ENCODE peak calls at places on chromosomes 5 and 9, in seven cellular contexts. Y is colonic mucosa, V is psoas muscle, D is stomach, Q is PC-9, K is A549, U is A673. R is an unnamed sample. For H3K4me1 and H3K9me3, the result is how much of the 10 kb centered on the place peaks cover.

GRCh38 chr5:78787763-78788162 is 139.2 kb upstream of the LHFPL2 start:
- DNase-seq in K (no peak), Y (no peak), Q (no peak), D (no peak), U (no peak), V (no peak), R (no peak)

GRCh38 chr9:134629586-134630392 is 11.8 kb upstream of the COL5A1 start:
- DNase-seq in V (peak), U (no peak), Y (no peak), D (no peak), K (no peak), Q (no peak), R (no peak)

GRCh38 chr5:168093200-168093930 is 198.1 kb upstream of the WWC1 start:
- DNase-seq in Y (no peak), V (no peak), K (no peak), U (no peak), D (no peak), Q (no peak), R (no peak)

GRCh38 chr9:72415163-72415562 is 50.2 kb upstream of the ZFAND5 start:
- DNase-seq in Q (no peak), Y (no peak), U (no peak), V (no peak), K (no peak), D (no peak), R (no peak)

GRCh38 chr5:51386916-51387853 is 3.9 kb downstream of the ISL1 start:
- DNase-seq in V (no peak), Y (no peak), D (peak), Q (no peak), U (no peak), K (no peak), R (no peak)

GRCh38 chr5:134592141-134592746 is 40.4 kb downstream of the SAR1B start:
- DNase-seq in V (no peak), D (peak), Q (peak), U (no peak), Y (no peak), K (no peak), R (peak)

GRCh38 chr5:141663506-141663905 is 12.3 kb upstream of the FCHSD1 start:
- DNase-seq in K (no peak), V (no peak), U (no peak), D (no peak), Q (no peak), Y (no peak), R (no peak)

GRCh38 chr9:123567013-123567412 is 211.0 kb downstream of the CRB2 start:
- DNase-seq in U (no peak), D (no peak), Q (no peak), V (no peak), K (no peak), Y (no peak), R (no peak)

GRCh38 chr5:142292808-142293207 is 32.0 kb downstream of the SPRY4 start:
- DNase-seq in D (no peak), K (no peak), U (no peak), Q (no peak), Y (no peak), V (no peak), R (no peak)

GRCh38 chr9:73116030-73116429 is 35.6 kb upstream of the ANXA1 start:
- DNase-seq in Y (no peak), Q (no peak), U (no peak), V (no peak), K (no peak), D (no peak), R (no peak)

GRCh38 chr5:77719666-77720363 is 56.3 kb downstream of the TBCA start:
- DNase-seq in Q (no peak), D (no peak), U (no peak), K (no peak), V (no peak), Y (no peak), R (no peak)

GRCh38 chr5:7395432-7396168 is at the start of gene ADCY2:
- DNase-seq in Q (no peak), V (peak), K (no peak), D (no peak), Y (no peak), U (no peak), R (no peak)

GRCh38 chr9:555493-555892 is 286.0 kb upstream of the DMRT1 start:
- DNase-seq in Y (no peak), U (no peak), K (no peak), D (no peak), Q (no peak), V (no peak), R (no peak)

GRCh38 chr9:91847576-91847975 is 102.5 kb downstream of the ROR2 start:
- DNase-seq in Y (no peak), Q (no peak), D (peak), K (no peak), V (no peak), U (peak), R (no peak)

GRCh38 chr5:73375949-73376348 is 72.6 kb downstream of the FOXD1 start:
- DNase-seq in Y (no peak), V (no peak), Q (no peak), D (no peak), K (no peak), U (no peak), R (no peak)

GRCh38 chr5:94884294-94884693 is 265.8 kb downstream of the SLF1 start:
- DNase-seq in D (no peak), Y (no peak), K (no peak), Q (no peak), U (no peak), V (no peak), R (no peak)

GRCh38 chr9:20804476-20805253 is 120.6 kb downstream of the FOCAD start:
- DNase-seq in U (peak), Y (no peak), Q (no peak), D (no peak), K (no peak), V (no peak), R (no peak)

GRCh38 chr5:133938039-133938821 is 30.2 kb downstream of the C5orf15 start:
- DNase-seq in Y (no peak), V (no peak), U (no peak), Q (no peak), D (peak), K (no peak), R (peak)

GRCh38 chr9:16276866-16277265 is 593.6 kb downstream of the BNC2 start:
- DNase-seq in Y (no peak), D (no peak), U (no peak), V (no peak), K (no peak), Q (no peak), R (no peak)

GRCh38 chr5:148469446-148470062 is 85.8 kb downstream of the FBXO38 start:
- DNase-seq in Q (no peak), V (no peak), Y (no peak), U (no peak), K (no peak), D (no peak), R (no peak)

GRCh38 chr5:143511736-143512135 is 108.2 kb upstream of the NR3C1 start:
- DNase-seq in K (no peak), Y (no peak), U (no peak), Q (no peak), D (no peak), V (no peak), R (no peak)

GRCh38 chr5:81626524-81626923 is 124.4 kb downstream of the SSBP2 start:
- DNase-seq in D (no peak), Y (no peak), Q (peak), K (peak), V (no peak), U (peak), R (peak)

GRCh38 chr9:94809778-94810177 is 83.3 kb downstream of the AOPEP start:
- DNase-seq in U (no peak), Y (no peak), Q (no peak), V (no peak), K (no peak), D (no peak), R (no peak)

GRCh38 chr5:36414869-36415282 is 113.2 kb upstream of the RANBP3L start:
- DNase-seq in D (no peak), V (no peak), Y (no peak), K (peak), U (peak), Q (no peak), R (peak)

GRCh38 chr5:38382898-38383297 is 124.5 kb downstream of the EGFLAM start:
- DNase-seq in Q (peak), U (peak), V (no peak), K (peak), D (peak), Y (peak), R (peak)

GRCh38 chr9:88775037-88775471 is 216.2 kb upstream of the S1PR3 start:
- DNase-seq in V (no peak), U (no peak), D (peak), Q (peak), Y (no peak), K (peak), R (no peak)

GRCh38 chr9:132356276-132356924 is 1.6 kb upstream of the SETX start:
- DNase-seq in D (no peak), Q (no peak), V (no peak), U (no peak), K (no peak), Y (no peak), R (no peak)
- H3K4me1 ChIP-seq in D (under half), Q (under half), V (under half), U (under half), K (under half), Y (under half), R (under half)

DNA sequence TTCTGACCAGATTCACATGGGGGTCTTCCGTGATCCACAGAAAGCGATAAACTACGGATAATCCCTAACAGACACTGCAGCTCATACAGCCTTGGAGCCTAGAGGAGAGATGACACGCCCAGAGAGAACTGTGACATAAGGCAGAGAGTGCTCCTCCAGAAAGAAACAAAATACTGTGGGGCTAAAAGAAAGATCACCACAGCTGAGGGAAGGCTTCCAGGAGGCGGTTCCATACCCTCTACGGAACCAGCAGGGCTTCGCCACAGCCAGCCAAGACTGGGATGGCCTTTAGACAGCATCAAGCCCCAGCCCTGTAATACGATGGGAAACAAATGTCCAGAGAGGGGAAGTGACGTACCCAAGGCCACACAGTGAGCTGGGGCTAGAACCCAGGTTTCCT is 19.3 kb downstream of the GPX3 start:
- DNase-seq in Y (no peak), Q (no peak), U (no peak), K (no peak), V (peak), D (no peak), R (no peak)
- H3K4me3 ChIP-seq in Y (no peak), Q (no peak), U (no peak), K (no peak), V (no peak), D (no peak), R (no peak)

GRCh38 chr9:128637656-128638055 is 19.0 kb downstream of the DYNC2I2 start:
- DNase-seq in Y (no peak), Q (no peak), K (no peak), V (no peak), U (no peak), D (no peak), R (no peak)
- H3K9me3 ChIP-seq in Y (under half), Q (under half), K (under half), V (under half), U (under half), D (under half), R (under half)

GRCh38 chr9:128144239-128145181 is 4.7 kb upstream of the LCN2 start:
- DNase-seq in Y (no peak), Q (no peak), V (peak), D (no peak), U (no peak), K (no peak), R (no peak)

GRCh38 chr9:128146591-128147120 is 2.6 kb upstream of the LCN2 start:
- DNase-seq in Y (no peak), U (no peak), Q (no peak), K (no peak), V (peak), D (no peak), R (no peak)

GRCh38 chr9:128145536-128145935 is 3.7 kb upstream of the LCN2 start:
- DNase-seq in Y (no peak), K (no peak), V (peak), U (no peak), Q (peak), D (no peak), R (no peak)

GRCh38 chr9:128143409-128144238 is 5.6 kb upstream of the LCN2 start:
- DNase-seq in Q (peak), K (no peak), U (no peak), D (no peak), Y (peak), V (peak), R (no peak)

DNA sequence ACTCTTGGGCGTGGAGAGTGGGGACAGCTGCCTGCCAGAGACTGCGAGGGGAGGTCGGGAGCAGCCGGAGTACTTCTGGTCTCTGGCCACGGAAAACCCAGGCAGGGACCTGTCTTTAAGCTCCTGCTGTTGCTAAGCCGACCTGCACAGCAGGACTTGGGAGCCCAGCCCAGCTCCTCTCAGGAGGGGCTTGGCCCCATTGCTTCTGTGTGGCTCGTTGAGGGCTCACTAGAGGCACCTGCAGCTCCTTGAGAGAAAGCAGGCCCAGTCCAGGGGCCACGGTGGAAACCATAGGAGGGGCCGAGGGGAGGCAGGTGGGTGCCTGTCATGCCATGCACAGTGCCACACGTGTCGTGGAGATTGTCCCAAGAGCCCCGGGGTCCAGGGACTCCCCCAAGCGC is 3.3 kb upstream of the LCN2 start:
- DNase-seq in Y (no peak), U (no peak), D (no peak), K (no peak), V (peak), Q (no peak), R (no peak)
- H3K4me1 ChIP-seq in Y (under half), U (under half), D (under half), K (under half), V (under half), Q (half or more), R (under half)